ENCODE peak calls at places on chromosomes 7 and 10, in eight cellular contexts. One of them, this sample, is unnamed. For H3K4me1, the result is how much of the 10 kb centered on the place peaks cover.

GRCh38 chr10:86345296-86346168 is 21.1 kb downstream of the GRID1 start:
- DNase-seq in psoas muscle: no peak
- DNase-seq in left lung: peak
- DNase-seq in OCI-LY7: no peak
- DNase-seq in heart left ventricle: no peak
- DNase-seq in heart right ventricle: no peak
- DNase-seq in K562: no peak
- DNase-seq in right lobe of liver: peak
- DNase-seq in this sample: no peak

GRCh38 chr10:58956926-58957325 is 219.5 kb upstream of the PHYHIPL start:
- DNase-seq in OCI-LY7: no peak
- DNase-seq in heart left ventricle: no peak
- DNase-seq in psoas muscle: no peak
- DNase-seq in right lobe of liver: no peak
- DNase-seq in K562: no peak
- DNase-seq in left lung: no peak
- DNase-seq in heart right ventricle: no peak
- DNase-seq in this sample: no peak

GRCh38 chr10:110488124-110488681 is 9.5 kb upstream of the DUSP5 start:
- DNase-seq in heart left ventricle: no peak
- DNase-seq in K562: no peak
- DNase-seq in right lobe of liver: no peak
- DNase-seq in heart right ventricle: no peak
- DNase-seq in OCI-LY7: no peak
- DNase-seq in psoas muscle: no peak
- DNase-seq in left lung: no peak
- DNase-seq in this sample: no peak

GRCh38 chr10:10803273-10803672 is 214.4 kb upstream of the CELF2 start:
- DNase-seq in left lung: no peak
- DNase-seq in OCI-LY7: no peak
- DNase-seq in right lobe of liver: no peak
- DNase-seq in heart left ventricle: peak
- DNase-seq in heart right ventricle: no peak
- DNase-seq in K562: no peak
- DNase-seq in psoas muscle: no peak
- DNase-seq in this sample: no peak

GRCh38 chr10:131180086-131180485 is 131.4 kb downstream of the TCERG1L start:
- DNase-seq in right lobe of liver: no peak
- DNase-seq in K562: no peak
- DNase-seq in left lung: no peak
- DNase-seq in heart left ventricle: no peak
- DNase-seq in heart right ventricle: no peak
- DNase-seq in psoas muscle: no peak
- DNase-seq in OCI-LY7: no peak
- DNase-seq in this sample: no peak

GRCh38 chr10:3292601-3293000 is 120.0 kb upstream of the PITRM1 start:
- DNase-seq in OCI-LY7: no peak
- DNase-seq in right lobe of liver: no peak
- DNase-seq in heart left ventricle: no peak
- DNase-seq in heart right ventricle: no peak
- DNase-seq in K562: no peak
- DNase-seq in psoas muscle: no peak
- DNase-seq in left lung: no peak
- DNase-seq in this sample: no peak

GRCh38 chr7:103905997-103906396 is 83.5 kb downstream of the RELN start:
- DNase-seq in right lobe of liver: no peak
- DNase-seq in left lung: no peak
- DNase-seq in heart left ventricle: no peak
- DNase-seq in K562: no peak
- DNase-seq in heart right ventricle: no peak
- DNase-seq in psoas muscle: no peak
- DNase-seq in OCI-LY7: no peak
- DNase-seq in this sample: no peak

GRCh38 chr10:133308431-133309110 is at the start of the genes TUBGCP2 and ZNF511:
- DNase-seq in left lung: peak
- DNase-seq in K562: peak
- DNase-seq in psoas muscle: peak
- DNase-seq in heart right ventricle: peak
- DNase-seq in OCI-LY7: peak
- DNase-seq in right lobe of liver: peak
- DNase-seq in heart left ventricle: peak
- DNase-seq in this sample: peak

GRCh38 chr10:77867124-77867715 is 59.3 kb downstream of the DLG5 start:
- DNase-seq in right lobe of liver: no peak
- DNase-seq in left lung: no peak
- DNase-seq in heart right ventricle: no peak
- DNase-seq in heart left ventricle: no peak
- DNase-seq in psoas muscle: no peak
- DNase-seq in K562: no peak
- DNase-seq in OCI-LY7: no peak
- DNase-seq in this sample: no peak

GRCh38 chr10:121988361-121989324 is at the start of gene TACC2:
- DNase-seq in left lung: no peak
- DNase-seq in heart right ventricle: no peak
- DNase-seq in K562: no peak
- DNase-seq in psoas muscle: peak
- DNase-seq in heart left ventricle: no peak
- DNase-seq in OCI-LY7: no peak
- DNase-seq in right lobe of liver: no peak
- DNase-seq in this sample: no peak

GRCh38 chr10:120824864-120825263 is 26.3 kb upstream of the WDR11 start:
- DNase-seq in left lung: no peak
- DNase-seq in heart left ventricle: no peak
- DNase-seq in psoas muscle: no peak
- DNase-seq in heart right ventricle: no peak
- DNase-seq in right lobe of liver: no peak
- DNase-seq in K562: peak
- DNase-seq in OCI-LY7: peak
- DNase-seq in this sample: peak

GRCh38 chr10:21092683-21093524 is 195.8 kb upstream of the NEBL start:
- DNase-seq in right lobe of liver: no peak
- DNase-seq in OCI-LY7: no peak
- DNase-seq in heart right ventricle: no peak
- DNase-seq in K562: no peak
- DNase-seq in heart left ventricle: no peak
- DNase-seq in left lung: no peak
- DNase-seq in psoas muscle: no peak
- DNase-seq in this sample: no peak

GRCh38 chr10:71708301-71708703 is 11.3 kb downstream of the C10orf105 start:
- DNase-seq in OCI-LY7: peak
- DNase-seq in right lobe of liver: peak
- DNase-seq in heart left ventricle: peak
- DNase-seq in heart right ventricle: peak
- DNase-seq in K562: peak
- DNase-seq in psoas muscle: no peak
- DNase-seq in left lung: peak
- DNase-seq in this sample: peak

GRCh38 chr10:109946680-109947446 is 23.6 kb upstream of the XPNPEP1 start:
- DNase-seq in psoas muscle: no peak
- DNase-seq in heart right ventricle: no peak
- DNase-seq in heart left ventricle: no peak
- DNase-seq in left lung: no peak
- DNase-seq in OCI-LY7: no peak
- DNase-seq in right lobe of liver: no peak
- DNase-seq in K562: no peak
- DNase-seq in this sample: no peak

GRCh38 chr10:63208981-63209380 is 75.9 kb downstream of the NRBF2 start:
- DNase-seq in OCI-LY7: no peak
- DNase-seq in left lung: no peak
- DNase-seq in heart left ventricle: no peak
- DNase-seq in right lobe of liver: no peak
- DNase-seq in psoas muscle: no peak
- DNase-seq in heart right ventricle: no peak
- DNase-seq in K562: no peak
- DNase-seq in this sample: no peak

GRCh38 chr7:129205987-129206785 is 17.8 kb downstream of the SMO start:
- DNase-seq in OCI-LY7: no peak
- DNase-seq in heart left ventricle: no peak
- DNase-seq in right lobe of liver: no peak
- DNase-seq in left lung: no peak
- DNase-seq in heart right ventricle: no peak
- DNase-seq in K562: no peak
- DNase-seq in psoas muscle: no peak
- DNase-seq in this sample: no peak

GRCh38 chr7:36717596-36717995 is 6.7 kb downstream of the AOAH start:
- DNase-seq in heart left ventricle: no peak
- DNase-seq in K562: no peak
- DNase-seq in OCI-LY7: no peak
- DNase-seq in heart right ventricle: no peak
- DNase-seq in psoas muscle: no peak
- DNase-seq in right lobe of liver: no peak
- DNase-seq in left lung: no peak
- DNase-seq in this sample: no peak
- H3K4me1 ChIP-seq in heart left ventricle: under half
- H3K4me1 ChIP-seq in K562: under half
- H3K4me1 ChIP-seq in OCI-LY7: under half
- H3K4me1 ChIP-seq in heart right ventricle: under half
- H3K4me1 ChIP-seq in psoas muscle: under half
- H3K4me1 ChIP-seq in right lobe of liver: under half
- H3K4me1 ChIP-seq in left lung: under half
- H3K4me1 ChIP-seq in this sample: under half

GRCh38 chr7:48664241-48664640 is 260.1 kb upstream of the CDC14C start:
- DNase-seq in OCI-LY7: no peak
- DNase-seq in right lobe of liver: no peak
- DNase-seq in K562: no peak
- DNase-seq in heart left ventricle: no peak
- DNase-seq in psoas muscle: no peak
- DNase-seq in left lung: no peak
- DNase-seq in heart right ventricle: no peak
- DNase-seq in this sample: no peak
- TF ChIP-seq CTCF in OCI-LY7: no peak
- TF ChIP-seq CTCF in right lobe of liver: no peak
- TF ChIP-seq CTCF in K562: no peak
- TF ChIP-seq CTCF in heart left ventricle: no peak
- TF ChIP-seq CTCF in psoas muscle: no peak
- TF ChIP-seq CTCF in left lung: no peak
- TF ChIP-seq CTCF in heart right ventricle: no peak
- TF ChIP-seq CTCF in this sample: no peak

GRCh38 chr10:27723436-27723835 is 22.2 kb downstream of the MKX start:
- DNase-seq in heart right ventricle: no peak
- DNase-seq in right lobe of liver: no peak
- DNase-seq in OCI-LY7: no peak
- DNase-seq in K562: no peak
- DNase-seq in heart left ventricle: no peak
- DNase-seq in left lung: no peak
- DNase-seq in psoas muscle: no peak
- DNase-seq in this sample: peak

GRCh38 chr10:27730041-27730440 is 15.6 kb downstream of the MKX start:
- DNase-seq in left lung: no peak
- DNase-seq in heart left ventricle: no peak
- DNase-seq in heart right ventricle: no peak
- DNase-seq in K562: no peak
- DNase-seq in psoas muscle: no peak
- DNase-seq in right lobe of liver: no peak
- DNase-seq in OCI-LY7: no peak
- DNase-seq in this sample: no peak

GRCh38 chr10:27720529-27720928 is 25.1 kb downstream of the MKX start:
- DNase-seq in heart right ventricle: no peak
- DNase-seq in left lung: no peak
- DNase-seq in K562: no peak
- DNase-seq in right lobe of liver: no peak
- DNase-seq in heart left ventricle: no peak
- DNase-seq in psoas muscle: no peak
- DNase-seq in OCI-LY7: no peak
- DNase-seq in this sample: no peak

GRCh38 chr10:27719052-27719451 is 26.6 kb downstream of the MKX start:
- DNase-seq in psoas muscle: no peak
- DNase-seq in heart left ventricle: no peak
- DNase-seq in heart right ventricle: no peak
- DNase-seq in OCI-LY7: no peak
- DNase-seq in right lobe of liver: no peak
- DNase-seq in left lung: no peak
- DNase-seq in K562: no peak
- DNase-seq in this sample: no peak

GRCh38 chr10:27724287-27724686 is 21.3 kb downstream of the MKX start:
- DNase-seq in psoas muscle: no peak
- DNase-seq in heart right ventricle: no peak
- DNase-seq in OCI-LY7: no peak
- DNase-seq in heart left ventricle: no peak
- DNase-seq in K562: no peak
- DNase-seq in left lung: no peak
- DNase-seq in right lobe of liver: no peak
- DNase-seq in this sample: no peak
- H3K4me1 ChIP-seq in psoas muscle: under half
- H3K4me1 ChIP-seq in heart right ventricle: under half
- H3K4me1 ChIP-seq in OCI-LY7: under half
- H3K4me1 ChIP-seq in heart left ventricle: under half
- H3K4me1 ChIP-seq in K562: under half
- H3K4me1 ChIP-seq in left lung: under half
- H3K4me1 ChIP-seq in right lobe of liver: under half
- H3K4me1 ChIP-seq in this sample: under half

GRCh38 chr10:30093303-30093967 is 34.0 kb upstream of the JCAD start:
- DNase-seq in left lung: no peak
- DNase-seq in right lobe of liver: no peak
- DNase-seq in psoas muscle: no peak
- DNase-seq in heart right ventricle: no peak
- DNase-seq in K562: no peak
- DNase-seq in heart left ventricle: no peak
- DNase-seq in OCI-LY7: no peak
- DNase-seq in this sample: no peak

GRCh38 chr10:30092151-30092790 is 32.9 kb upstream of the JCAD start:
- DNase-seq in K562: no peak
- DNase-seq in heart left ventricle: no peak
- DNase-seq in right lobe of liver: no peak
- DNase-seq in heart right ventricle: no peak
- DNase-seq in left lung: no peak
- DNase-seq in OCI-LY7: no peak
- DNase-seq in psoas muscle: no peak
- DNase-seq in this sample: peak

GRCh38 chr10:30096564-30096963 is 37.2 kb upstream of the JCAD start:
- DNase-seq in heart left ventricle: no peak
- DNase-seq in psoas muscle: no peak
- DNase-seq in left lung: no peak
- DNase-seq in heart right ventricle: no peak
- DNase-seq in OCI-LY7: no peak
- DNase-seq in right lobe of liver: no peak
- DNase-seq in K562: no peak
- DNase-seq in this sample: no peak

GRCh38 chr10:30095811-30096422 is 36.5 kb upstream of the JCAD start:
- DNase-seq in psoas muscle: no peak
- DNase-seq in K562: no peak
- DNase-seq in left lung: no peak
- DNase-seq in right lobe of liver: no peak
- DNase-seq in heart right ventricle: no peak
- DNase-seq in heart left ventricle: no peak
- DNase-seq in OCI-LY7: no peak
- DNase-seq in this sample: no peak

DNA sequence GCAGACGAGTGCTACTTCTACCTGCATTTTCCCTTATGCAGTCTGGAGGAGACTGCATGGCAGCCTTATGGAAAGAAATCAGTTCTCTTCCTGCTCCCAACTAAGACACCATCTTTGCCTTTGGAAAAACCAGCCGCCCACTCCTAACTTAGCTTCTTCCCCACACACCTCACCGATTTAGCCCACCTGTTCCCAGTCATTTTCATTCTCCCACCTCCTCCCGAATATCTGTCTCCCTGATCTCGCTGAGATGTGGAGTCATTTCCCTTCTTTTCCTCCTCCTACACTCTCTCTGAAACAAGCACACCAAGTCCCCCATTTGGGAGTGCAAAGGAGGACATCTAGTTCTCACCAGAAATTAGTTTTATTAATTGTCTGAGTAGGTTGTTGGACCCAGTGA is 35.2 kb upstream of the JCAD start:
- DNase-seq in heart left ventricle: no peak
- DNase-seq in psoas muscle: no peak
- DNase-seq in K562: no peak
- DNase-seq in left lung: no peak
- DNase-seq in heart right ventricle: no peak
- DNase-seq in OCI-LY7: no peak
- DNase-seq in right lobe of liver: no peak
- DNase-seq in this sample: no peak
- TF ChIP-seq CTCF in heart left ventricle: no peak
- TF ChIP-seq CTCF in psoas muscle: no peak
- TF ChIP-seq CTCF in K562: no peak
- TF ChIP-seq CTCF in left lung: no peak
- TF ChIP-seq CTCF in heart right ventricle: no peak
- TF ChIP-seq CTCF in OCI-LY7: no peak
- TF ChIP-seq CTCF in right lobe of liver: no peak
- TF ChIP-seq CTCF in this sample: no peak